ENCODE peak calls at places on chromosomes 12 and 14, in nine cellular contexts. X is HL-60, L is NCI-H2227 treated with DMSO at 0.1 percent for 48 hours, E is stomach, H is SW 1271, D is ELF-1, V is foreskin fibroblast, K is neural progenitor cell, Z is HEK293T. B is an unnamed sample.

GRCh38 chr12:97386133-97386581 is 76.4 kb upstream of the RMST start:
- DNase-seq in Z (no peak), K (peak), D (peak), X (no peak), L (no peak), H (no peak), V (no peak), E (no peak), B (no peak)

GRCh38 chr12:128418944-128419343 is 152.0 kb downstream of the TMEM132C start:
- DNase-seq in K (no peak), Z (no peak), D (no peak), V (no peak), H (no peak), L (no peak), X (no peak), E (no peak), B (no peak)

GRCh38 chr12:92349635-92350034 is 204.0 kb upstream of the BTG1 start:
- DNase-seq in H (no peak), Z (no peak), D (no peak), L (no peak), K (no peak), V (no peak), X (no peak), E (no peak), B (no peak)

GRCh38 chr12:127881371-127882140 is 385.4 kb upstream of the TMEM132C start:
- DNase-seq in K (no peak), X (no peak), H (no peak), E (no peak), L (no peak), Z (no peak), D (no peak), V (no peak), B (no peak)

GRCh38 chr12:22543246-22544037 is 900 bp downstream of the C2CD5 start:
- DNase-seq in E (peak), Z (peak), H (peak), K (peak), L (peak), X (peak), D (peak), V (peak), B (peak)

GRCh38 chr14:92414685-92415084 is 91.7 kb downstream of the SLC24A4 start:
- DNase-seq in H (no peak), V (no peak), D (no peak), Z (no peak), X (no peak), E (no peak), K (no peak), L (no peak), B (no peak)

GRCh38 chr12:106861984-106862894 is 87.8 kb downstream of the RIC8B start:
- DNase-seq in X (no peak), K (no peak), L (no peak), V (peak), E (no peak), H (no peak), Z (no peak), D (no peak), B (no peak)

GRCh38 chr14:91300283-91300841 is 55.9 kb upstream of the GPR68 start:
- DNase-seq in X (no peak), Z (no peak), L (no peak), D (no peak), K (no peak), E (no peak), H (no peak), V (no peak), B (no peak)

GRCh38 chr12:41479431-41479830 is 291.3 kb downstream of the PDZRN4 start:
- DNase-seq in X (no peak), L (no peak), E (no peak), D (no peak), H (no peak), V (no peak), Z (no peak), K (peak), B (no peak)

GRCh38 chr12:27566626-27567025 is 42.6 kb downstream of the PPFIBP1 start:
- DNase-seq in X (no peak), V (no peak), Z (no peak), D (no peak), K (no peak), L (no peak), H (no peak), E (no peak), B (no peak)

GRCh38 chr14:54147758-54148157 is 191.1 kb upstream of the BMP4 start:
- DNase-seq in X (no peak), K (no peak), L (no peak), H (no peak), V (no peak), Z (no peak), D (no peak), E (no peak), B (no peak)

GRCh38 chr12:67968316-67968715 is 20.9 kb upstream of the IFNG-AS1 start:
- DNase-seq in V (no peak), D (no peak), L (no peak), X (no peak), H (no peak), Z (no peak), K (no peak), E (no peak), B (no peak)

GRCh38 chr12:120725151-120725658 is 421 bp upstream of the ACADS start:
- DNase-seq in K (peak), L (no peak), D (no peak), E (no peak), Z (no peak), H (no peak), V (no peak), X (no peak), B (no peak)

GRCh38 chr12:27366621-27367020 is 34.0 kb downstream of the BMAL2 start:
- DNase-seq in E (no peak), K (no peak), X (no peak), V (no peak), Z (no peak), H (no peak), D (no peak), L (no peak), B (no peak)

GRCh38 chr12:58608711-58609110 is 311.6 kb downstream of the LRIG3 start:
- DNase-seq in V (no peak), D (no peak), E (no peak), Z (no peak), K (no peak), X (no peak), H (no peak), L (no peak), B (no peak)

GRCh38 chr12:20716037-20716436 is 20.9 kb downstream of the SLCO1C1 start:
- DNase-seq in K (peak), X (no peak), L (no peak), E (no peak), D (peak), Z (no peak), V (no peak), H (no peak), B (no peak)

GRCh38 chr12:46659844-46660243 is 166.0 kb downstream of the SLC38A4 start:
- DNase-seq in H (no peak), X (no peak), K (no peak), Z (no peak), E (no peak), D (no peak), V (no peak), L (no peak), B (no peak)

GRCh38 chr14:95256011-95256775 is 63.5 kb downstream of the CLMN start:
- DNase-seq in H (no peak), V (no peak), L (peak), E (no peak), D (no peak), Z (no peak), K (peak), X (no peak), B (no peak)

GRCh38 chr12:109671482-109671881 is 42.1 kb upstream of the FAM222A start:
- DNase-seq in E (no peak), Z (no peak), K (no peak), D (no peak), L (no peak), X (no peak), V (no peak), H (no peak), B (no peak)

GRCh38 chr12:94203796-94204195 is 55.4 kb downstream of the PLXNC1 start:
- DNase-seq in X (no peak), K (no peak), H (no peak), D (no peak), Z (no peak), V (no peak), L (no peak), E (no peak), B (no peak)

GRCh38 chr12:50187084-50187900 is 20.1 kb upstream of the CERS5 start:
- DNase-seq in E (no peak), V (peak), X (no peak), L (no peak), K (no peak), H (no peak), D (no peak), Z (no peak), B (no peak)

GRCh38 chr14:23174266-23174665 is 9.2 kb downstream of the SLC7A8 start:
- DNase-seq in D (no peak), K (no peak), E (no peak), X (peak), H (no peak), V (peak), L (no peak), Z (no peak), B (no peak)

GRCh38 chr12:105738036-105738435 is 400.7 kb downstream of the NUAK1 start:
- DNase-seq in E (no peak), V (peak), X (no peak), D (no peak), Z (no peak), L (no peak), H (no peak), K (no peak), B (no peak)

GRCh38 chr12:95554532-95555071 is 3.3 kb upstream of the USP44 start:
- DNase-seq in Z (no peak), D (no peak), H (no peak), E (no peak), X (no peak), V (no peak), L (no peak), K (no peak), B (no peak)

GRCh38 chr12:32179011-32179395 is 72.4 kb downstream of the BICD1 start:
- DNase-seq in L (no peak), H (no peak), Z (no peak), X (no peak), V (no peak), E (no peak), K (no peak), D (no peak), B (no peak)